ENCODE peak calls at places on chromosomes 16 and 17, in eight cellular contexts. One of them, this sample, is unnamed.

GRCh38 chr17:40499551-40500189 is 1.8 kb downstream of the TNS4 start:
- DNase-seq in breast epithelium: peak; percentile 94
- DNase-seq in A673: peak; percentile 11
- DNase-seq in lower leg skin: peak; percentile 96
- DNase-seq in psoas muscle: peak; percentile 87
- DNase-seq in right cardiac atrium: peak; percentile 96
- DNase-seq in fibroblast of mammary gland: peak; percentile 58
- DNase-seq in cardiac fibroblast: peak; percentile 68
- DNase-seq in this sample: peak; percentile 59

GRCh38 chr16:66486773-66487579 is 59.9 kb downstream of the BEAN1 start:
- DNase-seq in breast epithelium: peak; percentile 16
- DNase-seq in A673: no peak
- DNase-seq in lower leg skin: peak; percentile 83
- DNase-seq in psoas muscle: no peak
- DNase-seq in right cardiac atrium: peak; percentile 85
- DNase-seq in fibroblast of mammary gland: peak; percentile 92
- DNase-seq in cardiac fibroblast: peak; percentile 94
- DNase-seq in this sample: peak; percentile 95

GRCh38 chr17:185445-186138 is 4.1 kb upstream of the DOC2B start:
- DNase-seq in breast epithelium: no peak
- DNase-seq in A673: no peak
- DNase-seq in lower leg skin: no peak
- DNase-seq in psoas muscle: no peak
- DNase-seq in right cardiac atrium: no peak
- DNase-seq in fibroblast of mammary gland: no peak
- DNase-seq in cardiac fibroblast: no peak
- DNase-seq in this sample: no peak

GRCh38 chr16:15811778-15812750 is 44.8 kb downstream of the MYH11 start:
- DNase-seq in breast epithelium: peak; percentile 44
- DNase-seq in A673: no peak
- DNase-seq in lower leg skin: no peak
- DNase-seq in psoas muscle: no peak
- DNase-seq in right cardiac atrium: peak; percentile 81
- DNase-seq in fibroblast of mammary gland: peak; percentile 48
- DNase-seq in cardiac fibroblast: peak; percentile 87
- DNase-seq in this sample: peak; percentile 95

GRCh38 chr16:58487566-58488351 is 12.2 kb upstream of the NDRG4 start:
- DNase-seq in breast epithelium: peak; percentile 51
- DNase-seq in A673: peak; percentile 90
- DNase-seq in lower leg skin: peak; percentile 95
- DNase-seq in psoas muscle: peak; percentile 82
- DNase-seq in right cardiac atrium: peak; percentile 94
- DNase-seq in fibroblast of mammary gland: peak; percentile 66
- DNase-seq in cardiac fibroblast: peak; percentile 79
- DNase-seq in this sample: peak; percentile 68

GRCh38 chr17:4945176-4945943 is 3.0 kb downstream of the PFN1 start:
- DNase-seq in breast epithelium: peak; percentile 72
- DNase-seq in A673: peak; percentile 73
- DNase-seq in lower leg skin: peak; percentile 96
- DNase-seq in psoas muscle: peak; percentile 86
- DNase-seq in right cardiac atrium: peak; percentile 89
- DNase-seq in fibroblast of mammary gland: peak; percentile 94
- DNase-seq in cardiac fibroblast: peak; percentile 96
- DNase-seq in this sample: peak; percentile 92

GRCh38 chr16:66478733-66479511 is 51.8 kb downstream of the BEAN1 start:
- DNase-seq in breast epithelium: peak; percentile 45
- DNase-seq in A673: peak; percentile 71
- DNase-seq in lower leg skin: peak; percentile 94
- DNase-seq in psoas muscle: peak; percentile 73
- DNase-seq in right cardiac atrium: peak; percentile 91
- DNase-seq in fibroblast of mammary gland: peak; percentile 65
- DNase-seq in cardiac fibroblast: peak; percentile 70
- DNase-seq in this sample: peak; percentile 59

GRCh38 chr16:5551909-5552308 is 454.3 kb upstream of the EEF2KMT start:
- DNase-seq in breast epithelium: no peak
- DNase-seq in A673: peak; percentile 84
- DNase-seq in lower leg skin: no peak
- DNase-seq in psoas muscle: no peak
- DNase-seq in right cardiac atrium: no peak
- DNase-seq in fibroblast of mammary gland: no peak
- DNase-seq in cardiac fibroblast: no peak
- DNase-seq in this sample: no peak

GRCh38 chr16:51359141-51359960 is 208.3 kb upstream of the SALL1 start:
- DNase-seq in breast epithelium: no peak
- DNase-seq in A673: no peak
- DNase-seq in lower leg skin: no peak
- DNase-seq in psoas muscle: peak; percentile 22
- DNase-seq in right cardiac atrium: peak; percentile 79
- DNase-seq in fibroblast of mammary gland: no peak
- DNase-seq in cardiac fibroblast: no peak
- DNase-seq in this sample: peak; percentile 37

GRCh38 chr17:81221371-81221841 is 1.4 kb downstream of the CEP131 start:
- DNase-seq in breast epithelium: no peak
- DNase-seq in A673: no peak
- DNase-seq in lower leg skin: no peak
- DNase-seq in psoas muscle: no peak
- DNase-seq in right cardiac atrium: peak; percentile 48
- DNase-seq in fibroblast of mammary gland: no peak
- DNase-seq in cardiac fibroblast: no peak
- DNase-seq in this sample: no peak

GRCh38 chr17:4482338-4483011 is 16.2 kb upstream of the SPNS2 start:
- DNase-seq in breast epithelium: no peak
- DNase-seq in A673: no peak
- DNase-seq in lower leg skin: no peak
- DNase-seq in psoas muscle: no peak
- DNase-seq in right cardiac atrium: no peak
- DNase-seq in fibroblast of mammary gland: no peak
- DNase-seq in cardiac fibroblast: no peak
- DNase-seq in this sample: no peak

GRCh38 chr17:49021095-49021767 is 24.0 kb downstream of the IGF2BP1 start:
- DNase-seq in breast epithelium: no peak
- DNase-seq in A673: no peak
- DNase-seq in lower leg skin: peak; percentile 61
- DNase-seq in psoas muscle: no peak
- DNase-seq in right cardiac atrium: no peak
- DNase-seq in fibroblast of mammary gland: no peak
- DNase-seq in cardiac fibroblast: peak; percentile 48
- DNase-seq in this sample: no peak

GRCh38 chr16:67184453-67185002 is 765 bp upstream of the MATCAP1 start:
- DNase-seq in breast epithelium: no peak
- DNase-seq in A673: no peak
- DNase-seq in lower leg skin: no peak
- DNase-seq in psoas muscle: no peak
- DNase-seq in right cardiac atrium: peak; percentile 79
- DNase-seq in fibroblast of mammary gland: no peak
- DNase-seq in cardiac fibroblast: no peak
- DNase-seq in this sample: no peak

DNA sequence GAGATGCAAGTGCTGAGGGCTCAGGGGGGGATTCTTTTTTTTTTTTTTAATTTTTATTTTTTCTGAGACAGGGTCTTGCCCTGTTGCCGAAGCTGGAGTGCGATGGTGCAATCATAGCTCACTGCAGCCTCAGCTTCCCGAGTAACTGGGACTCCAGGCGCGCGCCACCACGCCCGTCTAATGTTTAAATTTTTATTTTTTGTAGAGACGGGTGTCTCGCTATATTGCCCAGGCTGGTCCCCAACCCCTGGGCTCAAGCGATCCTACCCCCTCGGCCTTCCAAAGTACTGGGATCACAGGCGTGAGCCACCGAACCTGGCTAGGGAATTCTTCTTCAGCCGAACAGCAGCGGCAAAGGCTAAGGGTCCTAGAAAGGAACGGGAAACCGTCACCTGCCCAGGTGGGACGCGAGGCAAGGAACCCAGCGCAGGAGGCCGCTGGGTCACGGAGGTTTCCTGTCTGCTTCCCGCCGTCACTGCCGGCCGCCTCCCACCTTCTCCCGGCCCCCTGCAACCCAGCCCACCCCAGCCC is 13.3 kb upstream of the OR1F1 start:
- DNase-seq in breast epithelium: no peak
- DNase-seq in A673: no peak
- DNase-seq in lower leg skin: no peak
- DNase-seq in psoas muscle: no peak
- DNase-seq in right cardiac atrium: no peak
- DNase-seq in fibroblast of mammary gland: no peak
- DNase-seq in cardiac fibroblast: no peak
- DNase-seq in this sample: no peak
- H3K4me3 ChIP-seq in breast epithelium: no peak overlapping the region
- H3K4me3 ChIP-seq in A673: peak overlapping the region; percentile 37
- H3K4me3 ChIP-seq in lower leg skin: no peak overlapping the region
- H3K4me3 ChIP-seq in psoas muscle: no peak overlapping the region
- H3K4me3 ChIP-seq in right cardiac atrium: no peak overlapping the region
- H3K4me3 ChIP-seq in fibroblast of mammary gland: peak overlapping the region; percentile 20
- H3K4me3 ChIP-seq in cardiac fibroblast: no peak overlapping the region
- H3K4me3 ChIP-seq in this sample: no peak overlapping the region

GRCh38 chr17:62825182-62825581 is 17.1 kb upstream of the MARCHF10 start:
- DNase-seq in breast epithelium: no peak
- DNase-seq in A673: no peak
- DNase-seq in lower leg skin: peak; percentile 14
- DNase-seq in psoas muscle: no peak
- DNase-seq in right cardiac atrium: no peak
- DNase-seq in fibroblast of mammary gland: no peak
- DNase-seq in cardiac fibroblast: no peak
- DNase-seq in this sample: no peak
- H3K4me3 ChIP-seq in breast epithelium: no peak overlapping the region
- H3K4me3 ChIP-seq in A673: no peak overlapping the region
- H3K4me3 ChIP-seq in lower leg skin: no peak overlapping the region
- H3K4me3 ChIP-seq in psoas muscle: no peak overlapping the region
- H3K4me3 ChIP-seq in right cardiac atrium: no peak overlapping the region
- H3K4me3 ChIP-seq in fibroblast of mammary gland: no peak overlapping the region
- H3K4me3 ChIP-seq in cardiac fibroblast: no peak overlapping the region
- H3K4me3 ChIP-seq in this sample: no peak overlapping the region

GRCh38 chr17:2511138-2511461 is 588 bp downstream of the METTL16 start:
- DNase-seq in breast epithelium: no peak
- DNase-seq in A673: no peak
- DNase-seq in lower leg skin: no peak
- DNase-seq in psoas muscle: no peak
- DNase-seq in right cardiac atrium: no peak
- DNase-seq in fibroblast of mammary gland: no peak
- DNase-seq in cardiac fibroblast: no peak
- DNase-seq in this sample: no peak
- H3K4me3 ChIP-seq in breast epithelium: peak overlapping the region; percentile 80
- H3K4me3 ChIP-seq in A673: peak overlapping the region; percentile 64
- H3K4me3 ChIP-seq in lower leg skin: peak overlapping the region; percentile 62
- H3K4me3 ChIP-seq in psoas muscle: peak overlapping the region; percentile 93
- H3K4me3 ChIP-seq in right cardiac atrium: peak overlapping the region; percentile 73
- H3K4me3 ChIP-seq in fibroblast of mammary gland: peak overlapping the region; percentile 81
- H3K4me3 ChIP-seq in cardiac fibroblast: peak overlapping the region; percentile 86
- H3K4me3 ChIP-seq in this sample: peak overlapping the region; percentile 100

GRCh38 chr16:3938471-3938842 is 57.9 kb upstream of the CREBBP start:
- DNase-seq in breast epithelium: no peak
- DNase-seq in A673: no peak
- DNase-seq in lower leg skin: no peak
- DNase-seq in psoas muscle: no peak
- DNase-seq in right cardiac atrium: no peak
- DNase-seq in fibroblast of mammary gland: no peak
- DNase-seq in cardiac fibroblast: no peak
- DNase-seq in this sample: no peak
- H3K4me3 ChIP-seq in breast epithelium: peak overlapping the region; percentile 58
- H3K4me3 ChIP-seq in A673: peak overlapping the region; percentile 47
- H3K4me3 ChIP-seq in lower leg skin: no peak overlapping the region
- H3K4me3 ChIP-seq in psoas muscle: peak overlapping the region; percentile 72
- H3K4me3 ChIP-seq in right cardiac atrium: peak overlapping the region; percentile 39
- H3K4me3 ChIP-seq in fibroblast of mammary gland: peak overlapping the region; percentile 53
- H3K4me3 ChIP-seq in cardiac fibroblast: peak overlapping the region; percentile 48
- H3K4me3 ChIP-seq in this sample: no peak overlapping the region

GRCh38 chr17:36920032-36921000 is 17.0 kb upstream of the LHX1 start:
- DNase-seq in breast epithelium: no peak
- DNase-seq in A673: no peak
- DNase-seq in lower leg skin: no peak
- DNase-seq in psoas muscle: no peak
- DNase-seq in right cardiac atrium: no peak
- DNase-seq in fibroblast of mammary gland: no peak
- DNase-seq in cardiac fibroblast: peak; percentile 18
- DNase-seq in this sample: peak; percentile 26
- H3K4me3 ChIP-seq in breast epithelium: no peak overlapping the region
- H3K4me3 ChIP-seq in A673: no peak overlapping the region
- H3K4me3 ChIP-seq in lower leg skin: no peak overlapping the region
- H3K4me3 ChIP-seq in psoas muscle: no peak overlapping the region
- H3K4me3 ChIP-seq in right cardiac atrium: no peak overlapping the region
- H3K4me3 ChIP-seq in fibroblast of mammary gland: no peak overlapping the region
- H3K4me3 ChIP-seq in cardiac fibroblast: no peak overlapping the region
- H3K4me3 ChIP-seq in this sample: no peak overlapping the region